ENCODE peak calls at places on chromosomes 6 and 20, in five cellular contexts. H, T, Q, E and D are unnamed samples.

GRCh38 chr6:84687487-84687886 is 76.9 kb downstream of the TBX18 start:
- DNase-seq in T (peak), E (no peak), H (no peak), Q (no peak), D (no peak)

GRCh38 chr20:18835850-18836249 is 22.3 kb downstream of the SCP2D1 start:
- DNase-seq in Q (no peak), H (no peak), E (no peak), T (no peak), D (no peak)

GRCh38 chr6:128655978-128656498 is 135.6 kb upstream of the PTPRK start:
- DNase-seq in E (no peak), T (peak), H (no peak), Q (no peak), D (no peak)

GRCh38 chr6:136420853-136421252 is 129.4 kb downstream of the MAP7 start:
- DNase-seq in T (no peak), H (no peak), Q (no peak), E (no peak), D (no peak)

GRCh38 chr6:34027445-34027936 is 118.4 kb downstream of the GRM4 start:
- DNase-seq in E (peak), Q (no peak), H (peak), T (peak), D (peak)

GRCh38 chr20:31569163-31570020 is 35.7 kb upstream of the ID1 start:
- DNase-seq in T (peak), Q (peak), E (peak), H (peak), D (peak)

GRCh38 chr6:111556004-111556403 is 49.7 kb downstream of the TRAF3IP2 start:
- DNase-seq in Q (no peak), T (no peak), H (no peak), E (no peak), D (no peak)

GRCh38 chr20:34350095-34350494 is 13.0 kb upstream of the ITCH start:
- DNase-seq in Q (no peak), T (no peak), E (no peak), H (no peak), D (no peak)

GRCh38 chr20:38203337-38204003 is 38.4 kb upstream of the TGM2 start:
- DNase-seq in Q (no peak), T (no peak), H (no peak), E (no peak), D (no peak)

GRCh38 chr6:33410711-33411631 is at the start of gene PHF1:
- DNase-seq in E (peak), T (peak), Q (peak), H (no peak), D (peak)

GRCh38 chr6:21666200-21666671 is 72.7 kb downstream of the SOX4 start:
- DNase-seq in H (peak), Q (no peak), E (peak), T (no peak), D (no peak)

GRCh38 chr6:166591961-166592520 is 5.6 kb upstream of the RAMACL start:
- DNase-seq in E (no peak), Q (no peak), H (no peak), T (no peak), D (no peak)

GRCh38 chr6:84019812-84020211 is 13.8 kb upstream of the MRAP2 start:
- DNase-seq in Q (no peak), T (no peak), E (no peak), H (no peak), D (no peak)

GRCh38 chr6:159969204-159969912 is 476 bp downstream of the IGF2R start:
- DNase-seq in E (peak), H (peak), Q (no peak), T (peak), D (peak)

GRCh38 chr6:156618600-156619205 is 158.5 kb upstream of the ARID1B start:
- DNase-seq in H (no peak), T (no peak), E (no peak), Q (no peak), D (no peak)

GRCh38 chr6:39922821-39923220 is 11.4 kb downstream of the MOCS1 start:
- DNase-seq in E (no peak), Q (no peak), H (no peak), T (no peak), D (no peak)

GRCh38 chr20:48880936-48881657 is 40.4 kb upstream of the ARFGEF2 start:
- DNase-seq in H (no peak), E (no peak), T (no peak), Q (no peak), D (no peak)

GRCh38 chr6:160943997-160944396 is 47.6 kb upstream of the MAP3K4 start:
- DNase-seq in E (no peak), Q (no peak), H (no peak), T (no peak), D (no peak)

GRCh38 chr6:39228992-39229767 is at the start of gene KCNK5:
- DNase-seq in Q (peak), E (peak), H (no peak), T (peak), D (peak)

GRCh38 chr20:61630240-61630650 is 378.2 kb downstream of the CDH4 start:
- DNase-seq in Q (no peak), E (no peak), H (no peak), T (no peak), D (no peak)

GRCh38 chr6:4164043-4164442 is 28.7 kb upstream of the ECI2 start:
- DNase-seq in Q (no peak), E (no peak), T (no peak), H (no peak), D (no peak)

GRCh38 chr6:162379762-162380409 is 347.7 kb downstream of the PRKN start:
- DNase-seq in E (no peak), Q (no peak), H (no peak), T (no peak), D (no peak)

GRCh38 chr6:35719830-35720733 is 16.8 kb upstream of the ARMC12 start:
- DNase-seq in Q (peak), E (peak), H (peak), T (peak), D (peak)

DNA sequence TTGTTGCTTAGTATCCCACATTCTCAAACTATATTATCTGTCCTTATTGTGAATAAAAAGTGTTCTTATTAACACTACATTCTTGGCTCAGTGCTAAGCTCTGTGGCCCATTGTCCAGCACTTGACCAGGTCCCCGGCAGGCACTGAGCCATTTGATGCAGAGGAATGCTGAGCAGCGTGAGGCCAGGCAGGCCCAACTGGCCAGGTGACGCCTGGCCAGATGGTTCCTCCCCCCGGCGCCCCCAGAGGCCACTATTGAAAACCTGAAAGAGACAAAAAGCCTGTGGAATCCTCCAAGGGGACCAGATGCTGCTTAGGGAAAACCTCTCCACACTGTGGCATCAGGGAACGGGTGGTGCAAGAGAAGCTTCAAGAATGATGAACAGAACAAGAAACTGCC is 597.5 kb upstream of the JAG1 start:
- DNase-seq in H (no peak), E (peak), T (no peak), Q (no peak), D (no peak)
- TF ChIP-seq CTCF in H (no peak), E (no peak), T (no peak), Q (no peak), D (no peak)

GRCh38 chr6:53951383-53951782 is 156.6 kb downstream of the LRRC1 start:
- DNase-seq in H (no peak), T (no peak), E (no peak), Q (no peak), D (no peak)

GRCh38 chr6:53959717-53960116 is 151.5 kb upstream of the MLIP start:
- DNase-seq in H (no peak), T (no peak), Q (no peak), E (no peak), D (no peak)

GRCh38 chr6:53960311-53960710 is 150.9 kb upstream of the MLIP start:
- DNase-seq in Q (no peak), E (no peak), H (no peak), T (no peak), D (no peak)

GRCh38 chr6:53956804-53957203 is 154.4 kb upstream of the MLIP start:
- DNase-seq in E (no peak), Q (no peak), H (no peak), T (no peak), D (no peak)

GRCh38 chr6:53956068-53956711 is 155.1 kb upstream of the MLIP start:
- DNase-seq in H (peak), Q (peak), E (peak), T (peak), D (no peak)
- TF ChIP-seq CTCF in H (peak), Q (peak), E (no peak), T (peak), D (no peak)

GRCh38 chr6:169115632-169116031 is 138.0 kb downstream of the THBS2 start:
- DNase-seq in E (no peak), T (no peak), Q (no peak), H (no peak), D (no peak)

GRCh38 chr6:169118346-169118830 is 135.3 kb downstream of the THBS2 start:
- DNase-seq in E (no peak), Q (no peak), T (no peak), H (no peak), D (no peak)

GRCh38 chr6:169117663-169118062 is 136.0 kb downstream of the THBS2 start:
- DNase-seq in T (no peak), H (no peak), E (no peak), Q (no peak), D (no peak)

GRCh38 chr6:169119669-169120068 is 134.0 kb downstream of the THBS2 start:
- DNase-seq in T (no peak), E (no peak), H (no peak), Q (no peak), D (no peak)

GRCh38 chr6:169121013-169121412 is 132.6 kb downstream of the THBS2 start:
- DNase-seq in E (no peak), Q (no peak), T (no peak), H (no peak), D (no peak)
- TF ChIP-seq CTCF in E (peak), Q (no peak), T (no peak), H (no peak), D (no peak)

GRCh38 chr6:148529010-148529409 is 186.4 kb downstream of the SASH1 start:
- DNase-seq in E (no peak), Q (no peak), T (no peak), H (no peak), D (no peak)

GRCh38 chr6:148530394-148530923 is 187.8 kb downstream of the SASH1 start:
- DNase-seq in T (peak), Q (no peak), E (no peak), H (peak), D (no peak)

GRCh38 chr6:148526145-148526544 is 183.5 kb downstream of the SASH1 start:
- DNase-seq in Q (no peak), T (no peak), E (no peak), H (no peak), D (no peak)

GRCh38 chr6:148530976-148531375 is 188.3 kb downstream of the SASH1 start:
- DNase-seq in E (no peak), T (no peak), Q (no peak), H (no peak), D (no peak)

GRCh38 chr6:148528292-148528691 is 185.7 kb downstream of the SASH1 start:
- DNase-seq in T (no peak), E (no peak), H (no peak), Q (peak), D (no peak)
- TF ChIP-seq CTCF in T (no peak), E (no peak), H (no peak), Q (peak), D (no peak)

GRCh38 chr6:142945071-142945445 is at the start of gene HIVEP2:
- DNase-seq in E (peak), H (peak), Q (peak), T (peak), D (peak)
- TF ChIP-seq CTCF in E (no peak), H (peak), Q (no peak), T (peak), D (no peak)